ENCODE peak calls at places on chromosomes 2 and 18, in seven cellular contexts. Q, Y, W, F, N, G and S are unnamed samples.

GRCh38 chr2:12321017-12321641 is 395.6 kb upstream of the TRIB2 start:
- DNase-seq in Q (no peak), Y (peak; percentile 87), W (peak; percentile 58), F (peak; percentile 11), N (no peak), G (no peak), S (no peak)

GRCh38 chr2:17543848-17544645 is 3.6 kb downstream of the VSNL1 start:
- DNase-seq in Q (no peak), Y (peak; percentile 20), W (peak; percentile 9), F (no peak), N (no peak), G (no peak), S (no peak)

GRCh38 chr2:16179701-16180402 is 239.5 kb downstream of the MYCN start:
- DNase-seq in Q (no peak), Y (no peak), W (no peak), F (no peak), N (no peak), G (no peak), S (no peak)

GRCh38 chr2:142037744-142038143 is 93.1 kb downstream of the LRP1B start:
- DNase-seq in Q (no peak), Y (no peak), W (no peak), F (no peak), N (no peak), G (no peak), S (no peak)

GRCh38 chr2:111667542-111668273 is 216.3 kb downstream of the ANAPC1 start:
- DNase-seq in Q (no peak), Y (peak; percentile 87), W (peak; percentile 62), F (no peak), N (no peak), G (peak; percentile 44), S (no peak)

GRCh38 chr2:74415762-74416395 is 5.5 kb downstream of the C2orf81 start:
- DNase-seq in Q (no peak), Y (no peak), W (no peak), F (no peak), N (no peak), G (no peak), S (no peak)

GRCh38 chr2:240999873-241000541 is 1.6 kb downstream of the SNED1 start:
- DNase-seq in Q (no peak), Y (no peak), W (no peak), F (no peak), N (no peak), G (no peak), S (no peak)

GRCh38 chr2:120546077-120546864 is 189.4 kb upstream of the GLI2 start:
- DNase-seq in Q (no peak), Y (peak; percentile 76), W (peak; percentile 89), F (no peak), N (no peak), G (peak; percentile 76), S (no peak)

GRCh38 chr2:101002562-101003277 is 631 bp downstream of the RPL31 start:
- DNase-seq in Q (no peak), Y (no peak), W (no peak), F (no peak), N (no peak), G (no peak), S (no peak)

GRCh38 chr18:10579079-10579867 is 53.4 kb downstream of the NAPG start:
- DNase-seq in Q (no peak), Y (peak; percentile 34), W (no peak), F (no peak), N (no peak), G (no peak), S (no peak)

GRCh38 chr2:69269330-69269729 is 117.7 kb downstream of the GFPT1 start:
- DNase-seq in Q (no peak), Y (no peak), W (no peak), F (no peak), N (no peak), G (no peak), S (no peak)

GRCh38 chr2:43009448-43009847 is 217.0 kb downstream of the ZFP36L2 start:
- DNase-seq in Q (no peak), Y (no peak), W (no peak), F (no peak), N (no peak), G (no peak), S (no peak)

GRCh38 chr2:11658623-11659475 is 11.1 kb downstream of the NTSR2 start:
- DNase-seq in Q (no peak), Y (peak; percentile 41), W (no peak), F (no peak), N (no peak), G (no peak), S (no peak)